ENCODE peak calls at places on chromosomes 2 and 18, in seven cellular contexts. J is ascending aorta; Q is occipital lobe; N is GM23248; E is brain microvascular endothelial cell; T is NCI-H460; M is activated gamma-delta T cell treated with anti-CD3 and anti-CD28 coated beads, Interleukin-2, amount 50 U/mL, for 16 hours. O is an unnamed sample.

GRCh38 chr2:56519806-56520205 is 336.0 kb downstream of the CCDC85A start:
- DNase-seq in N (peak; percentile 5), Q (no peak), E (no peak), J (no peak), T (no peak), M (no peak), O (no peak)

GRCh38 chr18:56795381-56795780 is 144.2 kb downstream of the WDR7 start:
- DNase-seq in M (no peak), T (no peak), N (peak; percentile 44), J (no peak), Q (no peak), E (no peak), O (no peak)

GRCh38 chr2:64455545-64455944 is 1.6 kb downstream of the LGALSL start:
- DNase-seq in T (no peak), J (no peak), Q (no peak), N (no peak), M (no peak), E (no peak), O (no peak)

GRCh38 chr2:227267406-227268115 is 57.5 kb upstream of the MFF start:
- DNase-seq in E (no peak), N (peak; percentile 53), T (peak; percentile 31), Q (no peak), J (no peak), M (no peak), O (no peak)

GRCh38 chr2:138116456-138116855 is 152.2 kb downstream of the HNMT start:
- DNase-seq in M (no peak), Q (no peak), J (no peak), T (no peak), E (no peak), N (no peak), O (no peak)

GRCh38 chr2:5560981-5561380 is 131.2 kb upstream of the SOX11 start:
- DNase-seq in J (no peak), M (no peak), E (peak; percentile 88), Q (peak; percentile 38), T (no peak), N (peak; percentile 2), O (no peak)

GRCh38 chr2:129253461-129253812 is 726.0 kb upstream of the RAB6C start:
- DNase-seq in Q (peak; percentile 22), M (no peak), T (no peak), J (no peak), N (peak; percentile 7), E (no peak), O (no peak)

GRCh38 chr2:110804915-110805314 is 72.5 kb downstream of the ACOXL start:
- DNase-seq in T (no peak), J (no peak), Q (no peak), E (no peak), N (no peak), M (peak; percentile 61), O (no peak)

GRCh38 chr2:239304533-239305221 is 96.1 kb downstream of the HDAC4 start:
- DNase-seq in J (no peak), N (no peak), T (no peak), E (no peak), M (no peak), Q (no peak), O (no peak)

GRCh38 chr2:68463287-68463877 is 3.7 kb downstream of the FBXO48 start:
- DNase-seq in E (no peak), Q (no peak), M (no peak), T (peak; percentile 68), J (no peak), N (peak; percentile 76), O (peak; percentile 76)

O was measured in fibroblast of the aortic adventitia.